ENCODE peak calls at places on chromosomes 16 and 17, in nine cellular contexts. L is T follicular helper cell; R is body of pancreas; N is NCI-H1930; E is activated B cell treated with CpG ODN at 0.5 μM for 24 hours; T is OCI-M1; A is A549; P is naive thymus-derived CD4-positive, alpha-beta T cell; V is stimulated activated CD8-positive, alpha-beta memory T cell treated with anti-CD3 and anti-CD28 coated beads, Interleukin-4, amount 100 ng/mL, for 1 hour. Z is an unnamed sample.

GRCh38 chr17:56595831-56596740 is 2.6 kb downstream of the NOG start:
- DNase-seq in L (no peak), R (no peak), N (no peak), E (no peak), T (no peak), A (no peak), P (peak; percentile 22), V (no peak), Z (peak; percentile 27)

GRCh38 chr17:60525347-60525623 is 757 bp downstream of the APPBP2 start:
- DNase-seq in L (no peak), R (peak; percentile 68), N (no peak), E (no peak), T (no peak), A (no peak), P (no peak), V (no peak), Z (no peak)

GRCh38 chr16:49513040-49513439 is 139.4 kb downstream of the C16orf78 start:
- DNase-seq in L (no peak), R (no peak), N (no peak), E (no peak), T (peak; percentile 0), A (peak; percentile 23), P (no peak), V (no peak), Z (no peak)

GRCh38 chr16:75317101-75317522 is 65.7 kb upstream of the BCAR1 start:
- DNase-seq in L (no peak), R (no peak), N (no peak), E (no peak), T (peak; percentile 76), A (no peak), P (no peak), V (no peak), Z (no peak)

GRCh38 chr16:17382949-17383348 is 87.8 kb downstream of the XYLT1 start:
- DNase-seq in L (no peak), R (no peak), N (no peak), E (no peak), T (no peak), A (no peak), P (no peak), V (no peak), Z (no peak)

GRCh38 chr16:9256196-9256595 is 164.8 kb downstream of the HAPSTR1 start:
- DNase-seq in L (no peak), R (peak; percentile 69), N (peak; percentile 5), E (no peak), T (peak; percentile 59), A (peak; percentile 37), P (no peak), V (no peak), Z (no peak)

GRCh38 chr16:16063685-16064084 is 114.3 kb downstream of the ABCC1 start:
- DNase-seq in L (no peak), R (no peak), N (no peak), E (no peak), T (peak; percentile 22), A (no peak), P (no peak), V (no peak), Z (no peak)

GRCh38 chr16:53967172-53967571 is 263.2 kb downstream of the FTO start:
- DNase-seq in L (no peak), R (no peak), N (no peak), E (no peak), T (no peak), A (no peak), P (no peak), V (no peak), Z (no peak)

GRCh38 chr17:45894022-45894784 is at the start of gene MAPT:
- DNase-seq in L (peak; percentile 71), R (peak; percentile 93), N (peak; percentile 94), E (peak; percentile 83), T (peak; percentile 94), A (peak; percentile 97), P (peak; percentile 67), V (peak; percentile 64), Z (peak; percentile 94)

GRCh38 chr17:30299000-30299399 is 7.3 kb upstream of the BLMH start:
- DNase-seq in L (no peak), R (no peak), N (no peak), E (no peak), T (peak; percentile 35), A (peak; percentile 34), P (no peak), V (no peak), Z (no peak)

GRCh38 chr17:59786536-59787319 is 79.3 kb downstream of the VMP1 start:
- DNase-seq in L (peak; percentile 71), R (peak; percentile 58), N (peak; percentile 71), E (peak; percentile 33), T (peak; percentile 98), A (peak; percentile 100), P (peak; percentile 92), V (peak; percentile 47), Z (no peak)

GRCh38 chr17:38415250-38416194 is 12.7 kb upstream of the ARHGAP23 start:
- DNase-seq in L (no peak), R (no peak), N (peak; percentile 86), E (no peak), T (peak; percentile 93), A (peak; percentile 64), P (no peak), V (no peak), Z (no peak)

GRCh38 chr16:7272567-7273158 is 60.0 kb upstream of the RBFOX1 start:
- DNase-seq in L (no peak), R (no peak), N (no peak), E (no peak), T (no peak), A (no peak), P (no peak), V (no peak), Z (no peak)

GRCh38 chr16:27320261-27321012 is 6.7 kb downstream of the IL4R start:
- DNase-seq in L (no peak), R (peak; percentile 3), N (no peak), E (no peak), T (no peak), A (no peak), P (no peak), V (no peak), Z (no peak)